ENCODE peak calls at places on chromosomes 13 and 19, in seven cellular contexts. Y is ACHN; W is GDM1; D is substantia nigra; X is lower leg skin; T is stimulated activated CD4-positive, alpha-beta T cell treated with anti-CD3 and anti-CD28 coated beads, Interleukin-4, amount 100 ng/mL, for 1 hour; M is stimulated activated CD8-positive, alpha-beta memory T cell treated with anti-CD3 and anti-CD28 coated beads, Interleukin-15, amount 100 ng/mL, for 48 hours. Z is an unnamed sample.
A peak's percentile ranks its signal among the peaks of the same experiment; 100 is the strongest.

GRCh38 chr19:10076535-10076934 is 9.6 kb upstream of the SHFL start:
- DNase-seq in X (no peak), W (no peak), D (no peak), M (no peak), T (no peak), Y (no peak), Z (no peak)

GRCh38 chr13:44109986-44110640 is 230.4 kb downstream of the LACC1 start:
- DNase-seq in D (no peak), T (no peak), Y (peak; percentile 35), X (no peak), W (no peak), M (no peak), Z (no peak)

GRCh38 chr13:50576156-50576555 is 267.3 kb downstream of the DLEU7 start:
- DNase-seq in M (no peak), T (no peak), Y (no peak), X (no peak), W (no peak), D (no peak), Z (no peak)

GRCh38 chr13:21069561-21070004 is 8.2 kb upstream of the LATS2 start:
- DNase-seq in M (no peak), Y (peak; percentile 81), W (no peak), D (no peak), T (no peak), X (no peak), Z (peak; percentile 68)

GRCh38 chr13:48580185-48580803 is 47.4 kb upstream of the RCBTB2 start:
- DNase-seq in Y (peak; percentile 69), M (peak; percentile 27), X (peak; percentile 92), T (peak; percentile 72), W (peak; percentile 47), D (peak; percentile 14), Z (peak; percentile 51)

GRCh38 chr19:13428352-13428751 is 77.9 kb downstream of the CACNA1A start:
- DNase-seq in X (no peak), T (peak; percentile 8), M (no peak), D (no peak), Y (peak; percentile 14), W (no peak), Z (no peak)

GRCh38 chr13:93060144-93060543 is 166.5 kb upstream of the GPC6 start:
- DNase-seq in W (no peak), X (no peak), M (no peak), T (no peak), Y (no peak), D (no peak), Z (no peak)

GRCh38 chr13:73417012-73417615 is 358.3 kb downstream of the KLF5 start:
- DNase-seq in Y (peak; percentile 41), X (no peak), M (no peak), W (no peak), T (no peak), D (no peak), Z (no peak)

GRCh38 chr19:45485301-45486077 is 11.4 kb downstream of the RTN2 start:
- DNase-seq in W (peak; percentile 89), X (peak; percentile 100), M (peak; percentile 96), Y (peak; percentile 94), D (peak; percentile 88), T (peak; percentile 98), Z (peak; percentile 89)

GRCh38 chr19:56988271-56988670 is 131.5 kb upstream of the USP29 start:
- DNase-seq in W (no peak), X (no peak), M (no peak), Y (no peak), T (no peak), D (no peak), Z (no peak)

GRCh38 chr19:20078696-20079095 is 896 bp downstream of the ZNF90 start:
- DNase-seq in T (peak; percentile 5), X (peak; percentile 85), M (no peak), W (no peak), Y (no peak), D (peak; percentile 1), Z (no peak)

GRCh38 chr19:45745606-45746005 is 12.4 kb downstream of the MEIOSIN start:
- DNase-seq in Y (no peak), D (no peak), W (no peak), M (no peak), X (no peak), T (no peak), Z (no peak)

GRCh38 chr19:28466107-28467045 is 746.6 kb downstream of the UQCRFS1 start:
- DNase-seq in D (peak; percentile 14), M (no peak), X (peak; percentile 88), W (no peak), T (peak; percentile 67), Y (peak; percentile 46), Z (peak; percentile 68)

GRCh38 chr13:85093808-85094207 is 705.4 kb downstream of the SLITRK6 start:
- DNase-seq in X (no peak), Y (no peak), M (no peak), D (no peak), W (no peak), T (no peak), Z (no peak)

GRCh38 chr13:78241278-78241919 is 322.8 kb upstream of the EDNRB start:
- DNase-seq in T (peak; percentile 5), W (peak; percentile 27), Y (peak; percentile 38), M (peak; percentile 4), X (no peak), D (no peak), Z (peak; percentile 41)

GRCh38 chr13:101346161-101346560 is 70.1 kb downstream of the NALCN start:
- DNase-seq in M (no peak), W (no peak), D (no peak), X (no peak), Y (no peak), T (no peak), Z (no peak)

GRCh38 chr19:11767633-11768133 is 883 bp downstream of the ZNF441 start:
- DNase-seq in W (no peak), M (no peak), Y (no peak), T (peak; percentile 21), D (peak; percentile 25), X (peak; percentile 89), Z (no peak)

GRCh38 chr13:63910406-63910957 is 2494.8 kb upstream of the PCDH20 start:
- DNase-seq in Y (no peak), T (no peak), X (no peak), D (peak; percentile 3), M (no peak), W (no peak), Z (no peak)

GRCh38 chr19:17244618-17245534 is 843 bp downstream of the NR2F6 start:
- DNase-seq in D (peak; percentile 22), T (no peak), X (no peak), W (no peak), Y (no peak), M (no peak), Z (no peak)

GRCh38 chr13:51532736-51533197 is 51.5 kb upstream of the WDFY2 start:
- DNase-seq in D (no peak), T (no peak), X (no peak), W (no peak), Y (no peak), M (no peak), Z (no peak)

GRCh38 chr19:48111280-48111679 is 663 bp upstream of the PLA2G4C start:
- DNase-seq in T (no peak), W (no peak), D (peak; percentile 4), Y (no peak), X (no peak), M (no peak), Z (no peak)

Z was measured in COLO829.